ENCODE peak calls at places on chromosomes 7 and 10, in eight cellular contexts. U is tibial nerve; F is suprapubic skin; H is heart left ventricle; S is CD8-positive, alpha-beta T cell; K is breast epithelium; D is A549; W is CD4-positive, alpha-beta memory T cell. B is an unnamed sample.

GRCh38 chr10:117555863-117556262 is 13.3 kb downstream of the EMX2 start:
- DNase-seq in D (no peak), H (no peak), U (no peak), K (no peak), F (no peak), S (no peak), W (no peak), B (no peak)

GRCh38 chr7:135367114-135367513 is 133.5 kb downstream of the STRA8 start:
- DNase-seq in U (no peak), W (no peak), F (no peak), S (no peak), D (no peak), K (no peak), H (no peak), B (no peak)

GRCh38 chr10:8044331-8044907 is 10.1 kb upstream of the GATA3 start:
- DNase-seq in K (no peak), U (no peak), S (no peak), D (no peak), W (no peak), H (no peak), F (no peak), B (no peak)

GRCh38 chr10:91080776-91081175 is 139.7 kb upstream of the PCGF5 start:
- DNase-seq in D (no peak), F (no peak), S (no peak), H (no peak), K (no peak), W (no peak), U (no peak), B (no peak)

GRCh38 chr7:84291756-84292155 is 97.2 kb upstream of the SEMA3A start:
- DNase-seq in H (no peak), W (no peak), K (no peak), U (no peak), S (no peak), D (no peak), F (no peak), B (no peak)

GRCh38 chr7:2923886-2924574 is 79.9 kb upstream of the GNA12 start:
- DNase-seq in U (no peak), S (no peak), W (no peak), K (no peak), H (no peak), D (no peak), F (no peak), B (no peak)

GRCh38 chr10:17009228-17009700 is 120.3 kb downstream of the CUBN start:
- DNase-seq in W (no peak), K (no peak), U (no peak), H (no peak), S (no peak), D (no peak), F (no peak), B (peak; percentile 57)

GRCh38 chr10:85902046-85902445 is 464.5 kb downstream of the GRID1 start:
- DNase-seq in U (no peak), S (no peak), H (no peak), W (no peak), K (no peak), F (no peak), D (no peak), B (no peak)

GRCh38 chr10:16952010-16952550 is 134.9 kb upstream of the RSU1 start:
- DNase-seq in F (no peak), D (no peak), H (no peak), U (no peak), W (no peak), S (no peak), K (no peak), B (no peak)

GRCh38 chr10:131651674-131652093 is 249.1 kb upstream of the PPP2R2D start:
- DNase-seq in U (no peak), F (peak; percentile 75), K (no peak), D (no peak), W (no peak), H (no peak), S (no peak), B (no peak)

GRCh38 chr10:30980951-30981616 is 50.6 kb downstream of the ZNF438 start:
- DNase-seq in F (peak; percentile 83), W (no peak), H (peak; percentile 76), U (peak; percentile 83), K (peak; percentile 25), D (no peak), S (no peak), B (no peak)

GRCh38 chr7:102439963-102440795 is 6.8 kb downstream of the ORAI2 start:
- DNase-seq in K (peak; percentile 72), S (no peak), D (peak; percentile 89), H (peak; percentile 68), U (no peak), W (no peak), F (no peak), B (peak; percentile 95)

GRCh38 chr10:57952741-57953140 is 315.0 kb downstream of the IPMK start:
- DNase-seq in D (no peak), S (no peak), F (no peak), K (no peak), U (no peak), H (no peak), W (no peak), B (no peak)

GRCh38 chr10:89793649-89794254 is 92.4 kb downstream of the KIF20B start:
- DNase-seq in H (peak; percentile 21), F (no peak), K (no peak), S (peak; percentile 21), W (peak; percentile 51), U (peak; percentile 63), D (peak; percentile 73), B (no peak)

GRCh38 chr7:24881622-24882021 is 98.4 kb downstream of the OSBPL3 start:
- DNase-seq in K (no peak), S (no peak), W (no peak), D (no peak), F (no peak), H (no peak), U (no peak), B (peak; percentile 23)

GRCh38 chr7:24882989-24883631 is 96.9 kb downstream of the OSBPL3 start:
- DNase-seq in H (peak; percentile 33), W (no peak), F (no peak), K (no peak), D (no peak), U (peak; percentile 73), S (no peak), B (no peak)

GRCh38 chr7:24883632-24884013 is 96.4 kb downstream of the OSBPL3 start:
- DNase-seq in U (no peak), F (no peak), S (no peak), K (no peak), H (no peak), D (no peak), W (no peak), B (no peak)

GRCh38 chr7:24879281-24879680 is 100.7 kb downstream of the OSBPL3 start:
- DNase-seq in S (no peak), W (no peak), H (no peak), D (no peak), F (no peak), K (no peak), U (no peak), B (no peak)

GRCh38 chr7:24880886-24881285 is 99.1 kb downstream of the OSBPL3 start:
- DNase-seq in W (no peak), H (no peak), S (no peak), D (no peak), K (no peak), U (no peak), F (no peak), B (no peak)
- H3K4me1 ChIP-seq in W (peaks cover 33% of the 10 kb centered on the region), H (peaks cover 3% of the 10 kb centered on the region), S (no peaks in the 10 kb centered on the region), D (peaks cover 15% of the 10 kb centered on the region), K (no peaks in the 10 kb centered on the region), U (no peaks in the 10 kb centered on the region), F (peaks cover 31% of the 10 kb centered on the region), B (peaks cover 20% of the 10 kb centered on the region)

GRCh38 chr10:108095932-108096925 is 931.7 kb upstream of the SORCS1 start:
- DNase-seq in S (no peak), D (no peak), F (no peak), K (no peak), W (no peak), H (peak; percentile 15), U (no peak), B (no peak)
- H3K9me3 ChIP-seq in S (no peaks in the 10 kb centered on the region), D (no peaks in the 10 kb centered on the region), F (no peaks in the 10 kb centered on the region), K (no peaks in the 10 kb centered on the region), W (no peaks in the 10 kb centered on the region), H (no peaks in the 10 kb centered on the region), U (no peaks in the 10 kb centered on the region), B (peaks cover 3% of the 10 kb centered on the region)

GRCh38 chr7:149775176-149775556 is 1.8 kb upstream of the ZNF467 start:
- DNase-seq in F (no peak), K (no peak), D (no peak), H (no peak), W (no peak), S (no peak), U (no peak), B (no peak)
- H3K27ac ChIP-seq in F (no peak overlapping the region), K (no peak overlapping the region), D (no peak overlapping the region), H (peak overlapping the region; percentile 80), W (no peak overlapping the region), S (no peak overlapping the region), U (no peak overlapping the region), B (no peak overlapping the region)

GRCh38 chr10:110304394-110304779 is 333 bp downstream of the SMNDC1 start:
- DNase-seq in F (no peak), K (no peak), D (no peak), W (no peak), U (no peak), H (no peak), S (no peak), B (no peak)
- H3K4me1 ChIP-seq in F (peaks cover 49% of the 10 kb centered on the region), K (peaks cover 24% of the 10 kb centered on the region), D (peaks cover 59% of the 10 kb centered on the region), W (peaks cover 57% of the 10 kb centered on the region), U (peaks cover 17% of the 10 kb centered on the region), H (peaks cover 52% of the 10 kb centered on the region), S (peaks cover 45% of the 10 kb centered on the region), B (peaks cover 12% of the 10 kb centered on the region)

GRCh38 chr7:157065046-157065445 is 54.6 kb upstream of the MNX1 start:
- DNase-seq in U (no peak), F (peak; percentile 72), S (no peak), K (no peak), W (no peak), H (no peak), D (no peak), B (no peak)

GRCh38 chr7:157058701-157059100 is 48.2 kb upstream of the MNX1 start:
- DNase-seq in K (no peak), F (no peak), S (no peak), W (no peak), D (no peak), U (no peak), H (no peak), B (no peak)

GRCh38 chr7:157058026-157058425 is 47.6 kb upstream of the MNX1 start:
- DNase-seq in S (no peak), F (no peak), W (no peak), D (no peak), U (no peak), H (no peak), K (no peak), B (no peak)

GRCh38 chr7:157059534-157059933 is 49.1 kb upstream of the MNX1 start:
- DNase-seq in H (no peak), D (no peak), W (no peak), U (no peak), S (no peak), K (no peak), F (no peak), B (no peak)

GRCh38 chr7:157061979-157062378 is 51.5 kb upstream of the MNX1 start:
- DNase-seq in D (no peak), H (no peak), K (no peak), F (peak; percentile 50), U (no peak), S (no peak), W (no peak), B (no peak)
- H3K9me3 ChIP-seq in D (peaks cover 21% of the 10 kb centered on the region), H (peaks cover 11% of the 10 kb centered on the region), K (peaks cover 49% of the 10 kb centered on the region), F (peaks cover 11% of the 10 kb centered on the region), U (peaks cover 3% of the 10 kb centered on the region), S (no peaks in the 10 kb centered on the region), W (peaks cover 7% of the 10 kb centered on the region), B (peaks cover 2% of the 10 kb centered on the region)

B was measured in SJSA1.